ENCODE peak calls at places on chromosomes 7 and 10, in six cellular contexts. N, D, T, H, Q and G are unnamed samples.
A peak's percentile ranks its signal among the peaks of the same experiment; 100 is the strongest.

GRCh38 chr10:34504534-34504933 is 310.6 kb downstream of the PARD3 start:
- DNase-seq in T (no peak), Q (no peak), H (peak; percentile 66), N (peak; percentile 50), D (no peak), G (peak; percentile 57)

GRCh38 chr10:49762566-49762877 is 399 bp upstream of the OGDHL start:
- DNase-seq in T (no peak), H (no peak), D (no peak), Q (no peak), N (no peak), G (no peak)

GRCh38 chr10:3803295-3803883 is 18.4 kb upstream of the KLF6 start:
- DNase-seq in D (no peak), T (no peak), H (peak; percentile 57), N (peak; percentile 42), Q (no peak), G (peak; percentile 72)

GRCh38 chr10:30353851-30354250 is 4.8 kb upstream of the MTPAP start:
- DNase-seq in D (no peak), T (no peak), H (peak; percentile 16), Q (no peak), N (peak; percentile 96), G (peak; percentile 41)

GRCh38 chr10:125134916-125135770 is 25.2 kb downstream of the CTBP2 start:
- DNase-seq in Q (no peak), N (no peak), T (no peak), D (no peak), H (no peak), G (no peak)

GRCh38 chr7:1103009-1103788 is 15.3 kb downstream of the GPER1 start:
- DNase-seq in H (no peak), Q (no peak), T (no peak), N (no peak), D (no peak), G (no peak)

GRCh38 chr10:100743626-100744135 is 1.7 kb upstream of the PAX2 start:
- DNase-seq in N (peak; percentile 75), D (no peak), H (peak; percentile 78), Q (no peak), T (no peak), G (peak; percentile 45)

GRCh38 chr7:7529328-7529727 is 6.3 kb downstream of the COL28A1 start:
- DNase-seq in H (no peak), T (no peak), Q (no peak), D (no peak), N (no peak), G (no peak)

GRCh38 chr10:6327906-6328707 is 125.4 kb downstream of the PFKFB3 start:
- DNase-seq in T (peak; percentile 58), Q (no peak), H (no peak), D (no peak), N (no peak), G (no peak)

GRCh38 chr10:46309511-46310142 is 22.8 kb downstream of the ANTXRL start:
- DNase-seq in Q (no peak), D (no peak), N (no peak), T (no peak), H (no peak), G (no peak)

GRCh38 chr10:44369851-44370250 is 15.0 kb downstream of the CXCL12 start:
- DNase-seq in D (no peak), T (no peak), N (peak; percentile 58), Q (no peak), H (no peak), G (peak; percentile 26)